ENCODE peak calls at places on chromosomes 3 and 15, in six cellular contexts. One of them, this sample, is unnamed.
A peak's percentile ranks its signal among the peaks of the same experiment; 100 is the strongest.

GRCh38 chr3:170062068-170062467 is 24.3 kb downstream of the GPR160 start:
- DNase-seq in NCI-H510A treated with DMSO at 0.1 percent for 48 hours: no peak
- DNase-seq in lung: no peak
- DNase-seq in AG04450: no peak
- DNase-seq in fibroblast of the conjunctiva: no peak
- DNase-seq in ACHN: no peak
- DNase-seq in this sample: no peak

GRCh38 chr15:59453474-59454215 is 15.7 kb downstream of the FAM81A start:
- DNase-seq in lung: no peak
- DNase-seq in fibroblast of the conjunctiva: no peak
- DNase-seq in ACHN: no peak
- DNase-seq in NCI-H510A treated with DMSO at 0.1 percent for 48 hours: no peak
- DNase-seq in AG04450: no peak
- DNase-seq in this sample: no peak

GRCh38 chr3:126472277-126473006 is 3.2 kb downstream of the ZXDC start:
- DNase-seq in AG04450: no peak
- DNase-seq in ACHN: peak; percentile 9
- DNase-seq in lung: peak; percentile 83
- DNase-seq in NCI-H510A treated with DMSO at 0.1 percent for 48 hours: peak; percentile 79
- DNase-seq in fibroblast of the conjunctiva: peak; percentile 80
- DNase-seq in this sample: peak; percentile 96

GRCh38 chr3:140265269-140265668 is 330.3 kb downstream of the CLSTN2 start:
- DNase-seq in lung: no peak
- DNase-seq in ACHN: no peak
- DNase-seq in NCI-H510A treated with DMSO at 0.1 percent for 48 hours: no peak
- DNase-seq in AG04450: no peak
- DNase-seq in fibroblast of the conjunctiva: no peak
- DNase-seq in this sample: no peak

GRCh38 chr15:39400821-39401550 is 179.9 kb upstream of the THBS1 start:
- DNase-seq in fibroblast of the conjunctiva: no peak
- DNase-seq in NCI-H510A treated with DMSO at 0.1 percent for 48 hours: no peak
- DNase-seq in lung: no peak
- DNase-seq in ACHN: no peak
- DNase-seq in AG04450: no peak
- DNase-seq in this sample: no peak

GRCh38 chr3:74074700-74075099 is 450.0 kb upstream of the PDZRN3 start:
- DNase-seq in fibroblast of the conjunctiva: no peak
- DNase-seq in NCI-H510A treated with DMSO at 0.1 percent for 48 hours: no peak
- DNase-seq in ACHN: no peak
- DNase-seq in AG04450: no peak
- DNase-seq in lung: no peak
- DNase-seq in this sample: no peak

GRCh38 chr15:101841656-101842055 is 29.7 kb downstream of the OR4F15 start:
- DNase-seq in ACHN: no peak
- DNase-seq in AG04450: no peak
- DNase-seq in fibroblast of the conjunctiva: no peak
- DNase-seq in NCI-H510A treated with DMSO at 0.1 percent for 48 hours: no peak
- DNase-seq in lung: no peak
- DNase-seq in this sample: no peak

GRCh38 chr3:48069339-48069738 is 53.1 kb upstream of the MAP4 start:
- DNase-seq in NCI-H510A treated with DMSO at 0.1 percent for 48 hours: no peak
- DNase-seq in ACHN: no peak
- DNase-seq in lung: no peak
- DNase-seq in fibroblast of the conjunctiva: no peak
- DNase-seq in AG04450: no peak
- DNase-seq in this sample: no peak

GRCh38 chr3:194254032-194254431 is 97.1 kb downstream of the CPN2 start:
- DNase-seq in lung: no peak
- DNase-seq in fibroblast of the conjunctiva: no peak
- DNase-seq in AG04450: no peak
- DNase-seq in ACHN: no peak
- DNase-seq in NCI-H510A treated with DMSO at 0.1 percent for 48 hours: no peak
- DNase-seq in this sample: peak; percentile 4

GRCh38 chr3:193031909-193032308 is 114.3 kb upstream of the MB21D2 start:
- DNase-seq in fibroblast of the conjunctiva: no peak
- DNase-seq in AG04450: no peak
- DNase-seq in NCI-H510A treated with DMSO at 0.1 percent for 48 hours: no peak
- DNase-seq in lung: no peak
- DNase-seq in ACHN: no peak
- DNase-seq in this sample: no peak

GRCh38 chr3:175585898-175586297 is 726.8 kb downstream of the NAALADL2 start:
- DNase-seq in fibroblast of the conjunctiva: peak; percentile 1
- DNase-seq in NCI-H510A treated with DMSO at 0.1 percent for 48 hours: no peak
- DNase-seq in lung: no peak
- DNase-seq in ACHN: peak; percentile 6
- DNase-seq in AG04450: peak; percentile 46
- DNase-seq in this sample: peak; percentile 41

GRCh38 chr3:134029256-134029733 is 430 bp downstream of the SLCO2A1 start:
- DNase-seq in lung: no peak
- DNase-seq in NCI-H510A treated with DMSO at 0.1 percent for 48 hours: no peak
- DNase-seq in AG04450: no peak
- DNase-seq in ACHN: peak; percentile 10
- DNase-seq in fibroblast of the conjunctiva: no peak
- DNase-seq in this sample: no peak

GRCh38 chr3:18295171-18295920 is 129.8 kb downstream of the SATB1 start:
- DNase-seq in ACHN: peak; percentile 88
- DNase-seq in AG04450: no peak
- DNase-seq in fibroblast of the conjunctiva: peak; percentile 18
- DNase-seq in lung: peak; percentile 48
- DNase-seq in NCI-H510A treated with DMSO at 0.1 percent for 48 hours: no peak
- DNase-seq in this sample: peak; percentile 42

GRCh38 chr3:30340500-30340899 is 265.9 kb upstream of the TGFBR2 start:
- DNase-seq in ACHN: no peak
- DNase-seq in fibroblast of the conjunctiva: no peak
- DNase-seq in NCI-H510A treated with DMSO at 0.1 percent for 48 hours: no peak
- DNase-seq in AG04450: no peak
- DNase-seq in lung: no peak
- DNase-seq in this sample: no peak

GRCh38 chr3:112778298-112779008 is 68.2 kb downstream of the CD200R1L start:
- DNase-seq in fibroblast of the conjunctiva: peak; percentile 76
- DNase-seq in ACHN: no peak
- DNase-seq in lung: no peak
- DNase-seq in AG04450: peak; percentile 41
- DNase-seq in NCI-H510A treated with DMSO at 0.1 percent for 48 hours: no peak
- DNase-seq in this sample: peak; percentile 44

GRCh38 chr15:48718646-48719045 is 73.1 kb upstream of the FBN1 start:
- DNase-seq in AG04450: no peak
- DNase-seq in fibroblast of the conjunctiva: no peak
- DNase-seq in ACHN: no peak
- DNase-seq in NCI-H510A treated with DMSO at 0.1 percent for 48 hours: no peak
- DNase-seq in lung: no peak
- DNase-seq in this sample: no peak

GRCh38 chr3:186166036-186166435 is 57.1 kb upstream of the ETV5 start:
- DNase-seq in fibroblast of the conjunctiva: no peak
- DNase-seq in lung: no peak
- DNase-seq in ACHN: no peak
- DNase-seq in NCI-H510A treated with DMSO at 0.1 percent for 48 hours: peak; percentile 2
- DNase-seq in AG04450: no peak
- DNase-seq in this sample: peak; percentile 30

GRCh38 chr3:194129581-194130133 is 6.3 kb upstream of the HES1 start:
- DNase-seq in fibroblast of the conjunctiva: no peak
- DNase-seq in AG04450: no peak
- DNase-seq in NCI-H510A treated with DMSO at 0.1 percent for 48 hours: no peak
- DNase-seq in ACHN: no peak
- DNase-seq in lung: no peak
- DNase-seq in this sample: peak; percentile 61

GRCh38 chr3:195212033-195212748 is 58.8 kb downstream of the XXYLT1 start:
- DNase-seq in ACHN: no peak
- DNase-seq in lung: peak; percentile 11
- DNase-seq in fibroblast of the conjunctiva: no peak
- DNase-seq in NCI-H510A treated with DMSO at 0.1 percent for 48 hours: no peak
- DNase-seq in AG04450: no peak
- DNase-seq in this sample: no peak

GRCh38 chr15:98713585-98714001 is 65.3 kb downstream of the IGF1R start:
- DNase-seq in NCI-H510A treated with DMSO at 0.1 percent for 48 hours: no peak
- DNase-seq in AG04450: no peak
- DNase-seq in ACHN: no peak
- DNase-seq in lung: no peak
- DNase-seq in fibroblast of the conjunctiva: no peak
- DNase-seq in this sample: no peak

GRCh38 chr3:127761101-127761802 is 61.1 kb downstream of the MGLL start:
- DNase-seq in fibroblast of the conjunctiva: no peak
- DNase-seq in AG04450: no peak
- DNase-seq in ACHN: no peak
- DNase-seq in NCI-H510A treated with DMSO at 0.1 percent for 48 hours: peak; percentile 16
- DNase-seq in lung: peak; percentile 70
- DNase-seq in this sample: no peak

GRCh38 chr15:85394552-85395333 is 14.3 kb downstream of the AKAP13 start:
- DNase-seq in ACHN: no peak
- DNase-seq in lung: no peak
- DNase-seq in NCI-H510A treated with DMSO at 0.1 percent for 48 hours: no peak
- DNase-seq in AG04450: no peak
- DNase-seq in fibroblast of the conjunctiva: no peak
- DNase-seq in this sample: no peak

GRCh38 chr3:4688411-4688810 is 195.3 kb downstream of the ITPR1 start:
- DNase-seq in AG04450: no peak
- DNase-seq in lung: no peak
- DNase-seq in fibroblast of the conjunctiva: peak; percentile 29
- DNase-seq in ACHN: no peak
- DNase-seq in NCI-H510A treated with DMSO at 0.1 percent for 48 hours: no peak
- DNase-seq in this sample: no peak

GRCh38 chr3:169453256-169454059 is 210.1 kb downstream of the MECOM start:
- DNase-seq in AG04450: no peak
- DNase-seq in ACHN: no peak
- DNase-seq in fibroblast of the conjunctiva: no peak
- DNase-seq in lung: no peak
- DNase-seq in NCI-H510A treated with DMSO at 0.1 percent for 48 hours: peak; percentile 71
- DNase-seq in this sample: no peak

GRCh38 chr3:170643831-170644230 is 58.0 kb upstream of the SLC7A14 start:
- DNase-seq in NCI-H510A treated with DMSO at 0.1 percent for 48 hours: no peak
- DNase-seq in AG04450: no peak
- DNase-seq in ACHN: no peak
- DNase-seq in lung: no peak
- DNase-seq in fibroblast of the conjunctiva: no peak
- DNase-seq in this sample: no peak

GRCh38 chr15:89406756-89407650 is 72.4 kb upstream of the POLG start:
- DNase-seq in NCI-H510A treated with DMSO at 0.1 percent for 48 hours: no peak
- DNase-seq in fibroblast of the conjunctiva: no peak
- DNase-seq in lung: no peak
- DNase-seq in AG04450: no peak
- DNase-seq in ACHN: no peak
- DNase-seq in this sample: no peak

GRCh38 chr3:150528359-150528797 is 17.9 kb downstream of the SERP1 start:
- DNase-seq in ACHN: peak; percentile 24
- DNase-seq in lung: no peak
- DNase-seq in NCI-H510A treated with DMSO at 0.1 percent for 48 hours: peak; percentile 15
- DNase-seq in AG04450: no peak
- DNase-seq in fibroblast of the conjunctiva: no peak
- DNase-seq in this sample: peak; percentile 23

GRCh38 chr15:88621789-88622604 is 857 bp downstream of the AEN start:
- DNase-seq in lung: no peak
- DNase-seq in ACHN: peak; percentile 29
- DNase-seq in fibroblast of the conjunctiva: no peak
- DNase-seq in NCI-H510A treated with DMSO at 0.1 percent for 48 hours: peak; percentile 7
- DNase-seq in AG04450: no peak
- DNase-seq in this sample: no peak

GRCh38 chr3:25783661-25784512 is 644 bp upstream of the NGLY1 start:
- DNase-seq in fibroblast of the conjunctiva: no peak
- DNase-seq in lung: peak; percentile 57
- DNase-seq in ACHN: peak; percentile 33
- DNase-seq in NCI-H510A treated with DMSO at 0.1 percent for 48 hours: peak; percentile 19
- DNase-seq in AG04450: no peak
- DNase-seq in this sample: peak; percentile 6

GRCh38 chr3:40615110-40615915 is 90.6 kb downstream of the ZNF621 start:
- DNase-seq in lung: no peak
- DNase-seq in fibroblast of the conjunctiva: no peak
- DNase-seq in ACHN: no peak
- DNase-seq in AG04450: no peak
- DNase-seq in NCI-H510A treated with DMSO at 0.1 percent for 48 hours: no peak
- DNase-seq in this sample: no peak

GRCh38 chr3:61821823-61822251 is 260.5 kb downstream of the PTPRG start:
- DNase-seq in lung: no peak
- DNase-seq in fibroblast of the conjunctiva: peak; percentile 40
- DNase-seq in ACHN: no peak
- DNase-seq in AG04450: no peak
- DNase-seq in NCI-H510A treated with DMSO at 0.1 percent for 48 hours: no peak
- DNase-seq in this sample: no peak

GRCh38 chr3:160245261-160245800 is 20.1 kb downstream of the C3orf80 start:
- DNase-seq in ACHN: no peak
- DNase-seq in NCI-H510A treated with DMSO at 0.1 percent for 48 hours: no peak
- DNase-seq in fibroblast of the conjunctiva: no peak
- DNase-seq in lung: no peak
- DNase-seq in AG04450: no peak
- DNase-seq in this sample: no peak

GRCh38 chr3:122313261-122313660 is 11.8 kb upstream of the CSTA start:
- DNase-seq in ACHN: no peak
- DNase-seq in fibroblast of the conjunctiva: no peak
- DNase-seq in NCI-H510A treated with DMSO at 0.1 percent for 48 hours: no peak
- DNase-seq in lung: no peak
- DNase-seq in AG04450: no peak
- DNase-seq in this sample: no peak

GRCh38 chr3:129305592-129306091 is 27.0 kb downstream of the HMCES start:
- DNase-seq in NCI-H510A treated with DMSO at 0.1 percent for 48 hours: no peak
- DNase-seq in AG04450: no peak
- DNase-seq in fibroblast of the conjunctiva: peak; percentile 87
- DNase-seq in lung: peak; percentile 96
- DNase-seq in ACHN: peak; percentile 95
- DNase-seq in this sample: no peak

GRCh38 chr15:78067328-78068241 is 9.9 kb downstream of the TBC1D2B start:
- DNase-seq in NCI-H510A treated with DMSO at 0.1 percent for 48 hours: no peak
- DNase-seq in ACHN: no peak
- DNase-seq in AG04450: no peak
- DNase-seq in fibroblast of the conjunctiva: no peak
- DNase-seq in lung: no peak
- DNase-seq in this sample: peak; percentile 49

This sample was measured in H4.